ENCODE peak calls at places on chromosomes 16 and 17, in nine cellular contexts. W is activated effector memory CD4-positive, alpha-beta T cell treated with Interleukin-2 at 50 U/mL for 16 hours; X is kidney tubule cell; O is fibroblast of pulmonary artery; G is globus pallidus; P is stimulated activated CD4-positive, alpha-beta T cell treated with anti-CD3 and anti-CD28 coated beads, Interleukin-15, amount 100 ng/mL, for 1 hour; S is stimulated activated naive CD4-positive, alpha-beta T cell; L is HuH-7.5; R is GM04503. N is an unnamed sample.

GRCh38 chr16:54160939-54161897 is 125.4 kb downstream of the IRX3 start:
- DNase-seq in W (no peak), X (no peak), O (no peak), G (no peak), P (no peak), S (no peak), L (no peak), R (no peak), N (no peak)

GRCh38 chr17:55155867-55156560 is 108.7 kb upstream of the HLF start:
- DNase-seq in W (no peak), X (no peak), O (no peak), G (no peak), P (no peak), S (no peak), L (no peak), R (no peak), N (no peak)

GRCh38 chr17:5434984-5435383 is 4.0 kb downstream of the C1QBP start:
- DNase-seq in W (no peak), X (no peak), O (no peak), G (no peak), P (no peak), S (no peak), L (no peak), R (no peak), N (no peak)

GRCh38 chr17:59093702-59094231 is 12.9 kb downstream of the TRIM37 start:
- DNase-seq in W (no peak), X (peak), O (peak), G (no peak), P (no peak), S (no peak), L (peak), R (peak), N (no peak)

GRCh38 chr17:55072910-55073309 is 104.3 kb downstream of the STXBP4 start:
- DNase-seq in W (no peak), X (no peak), O (no peak), G (peak), P (no peak), S (no peak), L (no peak), R (no peak), N (no peak)

GRCh38 chr16:88419790-88420189 is 33.3 kb upstream of the ZFPM1 start:
- DNase-seq in W (no peak), X (no peak), O (no peak), G (no peak), P (no peak), S (no peak), L (no peak), R (no peak), N (no peak)

GRCh38 chr17:39666601-39667261 is 1.5 kb upstream of the PNMT start:
- DNase-seq in W (no peak), X (no peak), O (no peak), G (peak), P (no peak), S (no peak), L (no peak), R (no peak), N (no peak)

GRCh38 chr17:82871056-82871775 is 31.4 kb upstream of the ZNF750 start:
- DNase-seq in W (no peak), X (peak), O (no peak), G (no peak), P (no peak), S (no peak), L (no peak), R (no peak), N (peak)

GRCh38 chr17:74816883-74817620 is 40.9 kb upstream of the NAT9 start:
- DNase-seq in W (no peak), X (no peak), O (no peak), G (no peak), P (no peak), S (no peak), L (no peak), R (no peak), N (no peak)

GRCh38 chr17:44607836-44608690 is 48.2 kb upstream of the MEIOC start:
- DNase-seq in W (no peak), X (no peak), O (no peak), G (no peak), P (no peak), S (no peak), L (no peak), R (peak), N (no peak)

GRCh38 chr16:57190136-57190535 is 4.0 kb downstream of the RSPRY1 start:
- DNase-seq in W (no peak), X (no peak), O (no peak), G (no peak), P (no peak), S (no peak), L (no peak), R (no peak), N (no peak)

GRCh38 chr16:68090526-68090925 is 5.4 kb downstream of the NFATC3 start:
- DNase-seq in W (no peak), X (no peak), O (no peak), G (no peak), P (no peak), S (no peak), L (no peak), R (no peak), N (no peak)

GRCh38 chr17:32007463-32008298 is 498 bp downstream of the LRRC37B start:
- DNase-seq in W (peak), X (peak), O (peak), G (peak), P (no peak), S (peak), L (peak), R (no peak), N (peak)

GRCh38 chr17:79970576-79971068 is 65.0 kb downstream of the TBC1D16 start:
- DNase-seq in W (no peak), X (no peak), O (peak), G (peak), P (no peak), S (peak), L (peak), R (no peak), N (peak)

GRCh38 chr17:34755981-34756669 is 176.7 kb downstream of the TMEM132E start:
- DNase-seq in W (no peak), X (no peak), O (no peak), G (no peak), P (no peak), S (no peak), L (no peak), R (no peak), N (no peak)

GRCh38 chr17:68314916-68315535 is 23.7 kb downstream of the ARSG start:
- DNase-seq in W (peak), X (no peak), O (peak), G (no peak), P (no peak), S (peak), L (no peak), R (no peak), N (no peak)

GRCh38 chr16:1299868-1300203 is 9.6 kb upstream of the UBE2I start:
- DNase-seq in W (no peak), X (no peak), O (no peak), G (no peak), P (no peak), S (no peak), L (no peak), R (no peak), N (no peak)

GRCh38 chr17:82126479-82127314 is 28.7 kb upstream of the FASN start:
- DNase-seq in W (peak), X (no peak), O (no peak), G (no peak), P (peak), S (peak), L (no peak), R (no peak), N (peak)

GRCh38 chr17:44079877-44080821 is 9.6 kb downstream of the G6PC3 start:
- DNase-seq in W (no peak), X (no peak), O (no peak), G (no peak), P (no peak), S (no peak), L (no peak), R (no peak), N (no peak)

GRCh38 chr17:30379303-30380105 is 777 bp downstream of the CPD start:
- DNase-seq in W (peak), X (peak), O (no peak), G (peak), P (peak), S (peak), L (peak), R (no peak), N (peak)

GRCh38 chr16:24180451-24180850 is 75.7 kb upstream of the CACNG3 start:
- DNase-seq in W (no peak), X (no peak), O (no peak), G (no peak), P (no peak), S (no peak), L (no peak), R (no peak), N (no peak)

GRCh38 chr17:781920-782731 is at the start of the genes GLOD4 and MRM3:
- DNase-seq in W (peak), X (peak), O (peak), G (peak), P (peak), S (peak), L (peak), R (peak), N (peak)